ENCODE peak calls at places on chromosomes 1 and 21, in six cellular contexts. N, T, F, C, H and Q are unnamed samples.

GRCh38 chr21:17461582-17461981 is 51.3 kb upstream of the CXADR start:
- DNase-seq in N (no peak), T (no peak), F (no peak), C (peak; percentile 59), H (no peak), Q (peak; percentile 43)

GRCh38 chr1:201318504-201319340 is 35.4 kb downstream of the PKP1 start:
- DNase-seq in N (no peak), T (no peak), F (no peak), C (no peak), H (no peak), Q (no peak)

GRCh38 chr21:18409579-18409978 is 6.0 kb upstream of the TMPRSS15 start:
- DNase-seq in N (no peak), T (no peak), F (no peak), C (no peak), H (no peak), Q (no peak)

GRCh38 chr21:43331962-43332458 is 94.9 kb downstream of the SIK1 start:
- DNase-seq in N (no peak), T (no peak), F (no peak), C (peak; percentile 98), H (no peak), Q (peak; percentile 99)

GRCh38 chr1:210764536-210764935 is 369.4 kb downstream of the KCNH1 start:
- DNase-seq in N (no peak), T (no peak), F (no peak), C (no peak), H (no peak), Q (no peak)

GRCh38 chr1:216005916-216006315 is 417.3 kb downstream of the USH2A start:
- DNase-seq in N (no peak), T (no peak), F (no peak), C (no peak), H (no peak), Q (peak; percentile 71)

GRCh38 chr1:50181027-50181663 is 72.4 kb downstream of the ELAVL4 start:
- DNase-seq in N (no peak), T (no peak), F (peak; percentile 46), C (no peak), H (no peak), Q (no peak)

GRCh38 chr1:25484096-25484495 is 53.4 kb downstream of the MACO1 start:
- DNase-seq in N (no peak), T (no peak), F (no peak), C (no peak), H (no peak), Q (no peak)

GRCh38 chr1:186681136-186681535 is 913 bp upstream of the PTGS2 start:
- DNase-seq in N (no peak), T (no peak), F (peak; percentile 5), C (no peak), H (no peak), Q (peak; percentile 6)

GRCh38 chr1:19178734-19179398 is 31.2 kb downstream of the UBR4 start:
- DNase-seq in N (no peak), T (no peak), F (no peak), C (no peak), H (no peak), Q (no peak)

GRCh38 chr1:111515291-111516007 is 12.0 kb upstream of the ADORA3 start:
- DNase-seq in N (peak; percentile 34), T (no peak), F (no peak), C (no peak), H (no peak), Q (peak; percentile 54)

GRCh38 chr1:14561014-14561693 is 37.3 kb upstream of the KAZN start:
- DNase-seq in N (no peak), T (no peak), F (no peak), C (no peak), H (no peak), Q (peak; percentile 12)

GRCh38 chr1:228405200-228405978 is 1.2 kb downstream of the TRIM11 start:
- DNase-seq in N (peak; percentile 28), T (no peak), F (peak; percentile 16), C (no peak), H (no peak), Q (peak; percentile 20)

GRCh38 chr1:180841460-180841859 is 71.2 kb upstream of the KIAA1614 start:
- DNase-seq in N (no peak), T (no peak), F (no peak), C (no peak), H (no peak), Q (no peak)

GRCh38 chr1:69082312-69082711 is 485.4 kb upstream of the LRRC7 start:
- DNase-seq in N (no peak), T (no peak), F (peak; percentile 63), C (no peak), H (no peak), Q (no peak)

GRCh38 chr1:5917281-5917590 is 75.0 kb downstream of the NPHP4 start:
- DNase-seq in N (no peak), T (no peak), F (no peak), C (no peak), H (peak; percentile 26), Q (no peak)

GRCh38 chr21:15057290-15057689 is 7.5 kb downstream of the NRIP1 start:
- DNase-seq in N (peak; percentile 37), T (no peak), F (peak; percentile 63), C (peak; percentile 14), H (no peak), Q (no peak)

GRCh38 chr1:160410412-160411005 is 10.1 kb downstream of the VANGL2 start:
- DNase-seq in N (no peak), T (peak; percentile 97), F (peak; percentile 61), C (no peak), H (peak; percentile 72), Q (no peak)

GRCh38 chr1:7383671-7384070 is 387.4 kb upstream of the VAMP3 start:
- DNase-seq in N (peak; percentile 2), T (no peak), F (no peak), C (no peak), H (peak; percentile 6), Q (no peak)

GRCh38 chr1:193355654-193356053 is 169.2 kb upstream of the B3GALT2 start:
- DNase-seq in N (no peak), T (no peak), F (no peak), C (no peak), H (no peak), Q (no peak)

GRCh38 chr1:192759104-192759503 is 49.7 kb upstream of the RGS2 start:
- DNase-seq in N (no peak), T (no peak), F (no peak), C (no peak), H (no peak), Q (no peak)

GRCh38 chr1:178031856-178032320 is 62.0 kb upstream of the RASAL2 start:
- DNase-seq in N (peak; percentile 81), T (peak; percentile 80), F (peak; percentile 85), C (peak; percentile 86), H (peak; percentile 86), Q (peak; percentile 93)

GRCh38 chr1:22323846-22324504 is 127.7 kb upstream of the ZBTB40 start:
- DNase-seq in N (no peak), T (no peak), F (no peak), C (no peak), H (no peak), Q (no peak)

GRCh38 chr1:92404661-92405060 is 82.1 kb downstream of the GFI1 start:
- DNase-seq in N (no peak), T (no peak), F (peak; percentile 60), C (peak; percentile 6), H (no peak), Q (peak; percentile 40)

GRCh38 chr1:225889743-225890142 is 797 bp upstream of the LEFTY1 start:
- DNase-seq in N (no peak), T (no peak), F (no peak), C (no peak), H (no peak), Q (no peak)

GRCh38 chr1:30690115-30690645 is 33.2 kb downstream of the MATN1 start:
- DNase-seq in N (no peak), T (no peak), F (peak; percentile 64), C (no peak), H (no peak), Q (no peak)

GRCh38 chr1:155064109-155064812 is 721 bp downstream of the EFNA4 start:
- DNase-seq in N (peak; percentile 72), T (peak; percentile 53), F (peak; percentile 90), C (peak; percentile 49), H (no peak), Q (peak; percentile 29)

GRCh38 chr1:213122514-213122929 is 71.5 kb downstream of the RPS6KC1 start:
- DNase-seq in N (no peak), T (peak; percentile 11), F (peak; percentile 40), C (peak; percentile 56), H (no peak), Q (peak; percentile 71)

GRCh38 chr1:214451591-214451990 is 99.8 kb downstream of the PTPN14 start:
- DNase-seq in N (no peak), T (no peak), F (no peak), C (no peak), H (no peak), Q (no peak)
- H3K18ac ChIP-seq in N (no peak overlapping the region), T (no peak overlapping the region), F (no peak overlapping the region), C (no peak overlapping the region), H (no peak overlapping the region), Q (no peak overlapping the region)

DNA sequence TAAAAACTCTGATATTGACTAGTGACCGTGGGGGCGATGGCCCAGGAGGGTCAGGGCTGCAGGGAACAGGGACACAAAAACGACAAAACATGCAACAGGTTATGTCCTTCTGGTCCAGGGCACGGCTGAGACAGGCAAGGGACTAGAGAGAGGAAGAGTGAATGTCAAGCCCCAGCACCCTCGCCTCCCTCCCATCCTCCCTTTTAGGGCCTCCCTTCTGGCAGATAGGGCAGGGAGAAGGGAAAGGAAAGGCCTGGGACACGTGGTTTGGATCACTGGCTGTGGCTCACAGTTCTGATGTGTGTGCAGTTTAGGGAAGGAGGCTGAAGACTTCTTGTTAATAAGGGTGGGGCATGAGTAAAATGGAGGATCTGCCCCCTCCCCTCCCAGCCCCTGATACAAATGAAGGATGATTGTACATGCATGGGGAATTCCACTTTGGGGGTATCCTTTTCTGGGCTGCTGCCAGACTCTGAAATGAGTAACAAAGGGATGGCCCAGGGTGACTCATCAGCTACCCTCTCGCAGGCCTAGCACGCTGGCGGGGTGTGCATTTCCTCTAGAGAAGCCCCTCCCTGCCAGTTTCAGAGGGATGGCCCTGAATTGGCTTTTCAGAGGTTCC is 14.2 kb downstream of the CAPN2 start:
- DNase-seq in N (peak; percentile 89), T (no peak), F (peak; percentile 94), C (peak; percentile 98), H (peak; percentile 64), Q (peak; percentile 98)
- H3K18ac ChIP-seq in N (peak overlapping the region; percentile 9), T (peak overlapping the region; percentile 88), F (no peak overlapping the region), C (peak overlapping the region; percentile 93), H (peak overlapping the region; percentile 81), Q (peak overlapping the region; percentile 82)

GRCh38 chr1:16140068-16140596 is 15.7 kb downstream of the EPHA2 start:
- DNase-seq in N (no peak), T (no peak), F (no peak), C (no peak), H (no peak), Q (no peak)

GRCh38 chr1:16143005-16143565 is 12.8 kb downstream of the EPHA2 start:
- DNase-seq in N (no peak), T (no peak), F (no peak), C (no peak), H (no peak), Q (no peak)

GRCh38 chr1:16142383-16142995 is 13.4 kb downstream of the EPHA2 start:
- DNase-seq in N (no peak), T (no peak), F (no peak), C (no peak), H (no peak), Q (no peak)

GRCh38 chr1:16143566-16144324 is 12.1 kb downstream of the EPHA2 start:
- DNase-seq in N (no peak), T (no peak), F (no peak), C (no peak), H (no peak), Q (no peak)

GRCh38 chr1:16141573-16142336 is 14.1 kb downstream of the EPHA2 start:
- DNase-seq in N (no peak), T (no peak), F (no peak), C (no peak), H (no peak), Q (no peak)
- H3K18ac ChIP-seq in N (no peak overlapping the region), T (peak overlapping the region; percentile 82), F (peak overlapping the region; percentile 41), C (peak overlapping the region; percentile 18), H (no peak overlapping the region), Q (no peak overlapping the region)

GRCh38 chr1:33349778-33350610 is 29.1 kb upstream of the A3GALT2 start:
- DNase-seq in N (peak; percentile 80), T (peak; percentile 79), F (peak; percentile 80), C (peak; percentile 82), H (peak; percentile 73), Q (peak; percentile 72)
- H3K18ac ChIP-seq in N (peak overlapping the region; percentile 47), T (peak overlapping the region; percentile 96), F (peak overlapping the region; percentile 94), C (peak overlapping the region; percentile 97), H (no peak overlapping the region), Q (peak overlapping the region; percentile 86)